ENCODE peak calls at places on chromosomes 13 and 19, in nine cellular contexts. M, R, Z, I, W, C, A, B and S are unnamed samples.
A peak's percentile ranks its signal among the peaks of the same experiment; 100 is the strongest.

GRCh38 chr19:49512970-49513745 is 697 bp downstream of the FCGRT start:
- DNase-seq in M (no peak), R (no peak), Z (peak; percentile 56), I (peak; percentile 88), W (peak; percentile 51), C (no peak), A (peak; percentile 66), B (peak; percentile 75), S (peak; percentile 95)

GRCh38 chr19:50334741-50335421 is 5.7 kb upstream of the KCNC3 start:
- DNase-seq in M (no peak), R (no peak), Z (no peak), I (no peak), W (no peak), C (no peak), A (no peak), B (no peak), S (no peak)

GRCh38 chr13:67515895-67516294 is 285.8 kb upstream of the PCDH9 start:
- DNase-seq in M (no peak), R (no peak), Z (no peak), I (no peak), W (no peak), C (no peak), A (no peak), B (no peak), S (no peak)

GRCh38 chr19:48400018-48400742 is 6.7 kb downstream of the GRIN2D start:
- DNase-seq in M (no peak), R (no peak), Z (peak; percentile 94), I (peak; percentile 65), W (no peak), C (peak; percentile 42), A (peak; percentile 52), B (peak; percentile 60), S (peak; percentile 89)

GRCh38 chr19:8208119-8208709 is 956 bp upstream of the CERS4 start:
- DNase-seq in M (no peak), R (peak; percentile 73), Z (peak; percentile 68), I (peak; percentile 62), W (no peak), C (no peak), A (peak; percentile 42), B (no peak), S (peak; percentile 73)

GRCh38 chr19:48445256-48445605 is 552 bp upstream of the GRWD1 start:
- DNase-seq in M (no peak), R (no peak), Z (peak; percentile 79), I (peak; percentile 90), W (peak; percentile 67), C (no peak), A (no peak), B (no peak), S (peak; percentile 88)

GRCh38 chr19:57664269-57665127 is 4.2 kb upstream of the ZSCAN4 start:
- DNase-seq in M (peak; percentile 11), R (no peak), Z (peak; percentile 59), I (peak; percentile 89), W (peak; percentile 77), C (no peak), A (peak; percentile 59), B (peak; percentile 48), S (peak; percentile 86)

GRCh38 chr13:33287142-33287882 is 1.8 kb upstream of the STARD13 start:
- DNase-seq in M (no peak), R (no peak), Z (no peak), I (no peak), W (no peak), C (no peak), A (no peak), B (no peak), S (no peak)

GRCh38 chr19:38505958-38506357 is 72.5 kb downstream of the RYR1 start:
- DNase-seq in M (no peak), R (no peak), Z (no peak), I (no peak), W (no peak), C (no peak), A (no peak), B (no peak), S (peak; percentile 56)

GRCh38 chr19:13834308-13834790 is 39.1 kb downstream of the ZSWIM4 start:
- DNase-seq in M (no peak), R (peak; percentile 46), Z (peak; percentile 56), I (no peak), W (no peak), C (no peak), A (no peak), B (no peak), S (peak; percentile 44)

DNA sequence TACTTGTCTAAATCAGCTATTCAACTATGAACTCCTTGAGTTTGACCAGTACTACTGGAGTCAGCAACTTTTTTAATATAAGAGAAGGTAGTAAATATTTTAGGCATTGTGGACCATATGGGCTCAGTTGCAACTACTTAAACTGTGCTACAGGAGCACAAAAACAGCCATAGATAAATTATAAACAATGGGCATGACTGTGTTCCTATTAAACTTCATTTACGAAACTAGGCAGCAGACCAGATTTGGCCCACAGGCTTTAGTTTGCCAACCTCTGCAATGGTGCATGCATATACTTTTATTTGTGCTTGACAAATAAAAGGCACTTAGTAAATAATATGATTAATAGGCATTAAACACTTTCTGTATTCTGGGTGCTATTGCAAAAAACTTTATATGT is 7.6 kb downstream of the FNDC3A start:
- DNase-seq in M (no peak), R (no peak), Z (no peak), I (no peak), W (no peak), C (no peak), A (no peak), B (no peak), S (no peak)
- H3K4me3 ChIP-seq in M (no peak overlapping the region), R (no peak overlapping the region), Z (no peak overlapping the region), I (no peak overlapping the region), W (no peak overlapping the region), C (no peak overlapping the region), A (no peak overlapping the region), B (no peak overlapping the region), S (no peak overlapping the region)

GRCh38 chr19:15393963-15394362 is 14.4 kb upstream of the AKAP8 start:
- DNase-seq in M (no peak), R (no peak), Z (no peak), I (no peak), W (no peak), C (no peak), A (no peak), B (no peak), S (no peak)

GRCh38 chr19:15396436-15396835 is 16.8 kb upstream of the AKAP8 start:
- DNase-seq in M (no peak), R (no peak), Z (no peak), I (no peak), W (no peak), C (no peak), A (no peak), B (no peak), S (no peak)

GRCh38 chr19:15397782-15398181 is 18.2 kb upstream of the AKAP8 start:
- DNase-seq in M (no peak), R (no peak), Z (no peak), I (no peak), W (no peak), C (no peak), A (no peak), B (no peak), S (no peak)

GRCh38 chr19:15397236-15397635 is 17.6 kb upstream of the AKAP8 start:
- DNase-seq in M (no peak), R (no peak), Z (no peak), I (no peak), W (no peak), C (no peak), A (no peak), B (no peak), S (no peak)

GRCh38 chr19:15394426-15394825 is 14.8 kb upstream of the AKAP8 start:
- DNase-seq in M (no peak), R (no peak), Z (no peak), I (no peak), W (no peak), C (no peak), A (no peak), B (no peak), S (no peak)
- H3K36me3 ChIP-seq in M (peaks cover 11% of the 10 kb centered on the region), R (peaks cover 11% of the 10 kb centered on the region), Z (peaks cover 12% of the 10 kb centered on the region), I (peaks cover 48% of the 10 kb centered on the region), W (peaks cover 74% of the 10 kb centered on the region), C (peaks cover 33% of the 10 kb centered on the region), A (peaks cover 26% of the 10 kb centered on the region), B (peaks cover 55% of the 10 kb centered on the region), S (peaks cover 28% of the 10 kb centered on the region)

DNA sequence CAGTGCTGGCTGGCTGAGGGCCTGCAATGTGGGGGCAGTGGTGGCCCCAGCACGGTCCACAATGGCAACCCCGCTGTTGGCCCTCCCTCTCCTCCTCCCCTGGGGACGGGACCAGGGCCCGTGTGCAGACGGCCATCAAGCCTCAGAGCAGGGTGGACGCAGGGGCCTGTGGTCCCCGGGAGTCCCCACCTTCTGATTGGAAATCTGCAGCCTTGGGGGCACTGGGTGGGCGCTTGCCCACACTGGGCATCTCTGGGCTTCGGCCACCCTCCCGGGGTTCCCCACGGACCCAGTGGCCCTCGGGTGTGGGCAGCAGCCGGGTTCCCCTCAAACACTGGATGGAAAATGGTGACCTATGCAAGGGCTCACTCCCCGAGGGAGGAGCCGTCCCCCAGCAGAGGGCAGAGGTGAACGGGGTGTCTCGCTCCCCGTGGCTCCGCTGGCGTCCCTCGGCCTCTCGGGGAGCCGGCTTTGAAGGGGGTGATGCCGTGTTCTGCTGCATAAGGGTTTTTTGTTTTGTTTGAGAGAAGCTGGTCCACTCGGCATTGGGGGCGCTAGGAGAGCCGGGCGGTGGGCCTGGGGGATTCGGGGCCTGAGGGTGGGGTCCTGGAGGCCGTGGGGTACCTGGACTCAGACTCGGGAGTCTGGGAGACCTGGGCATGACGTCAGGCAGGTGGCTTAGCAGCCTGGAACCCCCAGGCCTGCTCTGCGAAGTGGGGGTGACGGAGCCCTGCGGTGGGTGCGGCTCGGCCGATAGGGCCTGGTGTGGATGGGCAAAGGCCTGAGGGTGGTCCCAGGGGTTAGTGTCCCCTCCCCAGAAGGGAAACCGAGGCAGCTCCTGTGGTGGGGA is 3.9 kb downstream of the EFNA2 start:
- DNase-seq in M (no peak), R (no peak), Z (no peak), I (no peak), W (no peak), C (no peak), A (no peak), B (no peak), S (peak; percentile 81)
- H3K27me3 ChIP-seq in M (no peaks in the 10 kb centered on the region), R (peaks cover 35% of the 10 kb centered on the region), Z (no peaks in the 10 kb centered on the region), I (no peaks in the 10 kb centered on the region), W (no peaks in the 10 kb centered on the region), C (peaks cover 27% of the 10 kb centered on the region), A (no peaks in the 10 kb centered on the region), B (peaks cover 72% of the 10 kb centered on the region), S (peaks cover 10% of the 10 kb centered on the region)

GRCh38 chr13:27795718-27796019 is 3.4 kb downstream of the GSX1 start:
- DNase-seq in M (no peak), R (no peak), Z (no peak), I (no peak), W (no peak), C (no peak), A (no peak), B (no peak), S (no peak)

GRCh38 chr13:27794921-27795717 is 2.8 kb downstream of the GSX1 start:
- DNase-seq in M (no peak), R (no peak), Z (peak; percentile 42), I (no peak), W (no peak), C (no peak), A (no peak), B (no peak), S (peak; percentile 75)

GRCh38 chr13:27794075-27794691 is 1.9 kb downstream of the GSX1 start:
- DNase-seq in M (no peak), R (no peak), Z (no peak), I (no peak), W (no peak), C (no peak), A (no peak), B (no peak), S (peak; percentile 76)

GRCh38 chr13:27796544-27797227 is 4.4 kb downstream of the GSX1 start:
- DNase-seq in M (no peak), R (no peak), Z (no peak), I (no peak), W (no peak), C (no peak), A (no peak), B (no peak), S (no peak)

GRCh38 chr13:27797228-27797624 is 4.9 kb downstream of the GSX1 start:
- DNase-seq in M (no peak), R (no peak), Z (peak; percentile 88), I (no peak), W (peak; percentile 49), C (no peak), A (no peak), B (no peak), S (peak; percentile 89)
- H3K4me3 ChIP-seq in M (no peak overlapping the region), R (no peak overlapping the region), Z (peak overlapping the region; percentile 2), I (no peak overlapping the region), W (no peak overlapping the region), C (no peak overlapping the region), A (no peak overlapping the region), B (no peak overlapping the region), S (peak overlapping the region; percentile 22)